ENCODE peak calls at places on chromosome 21, in seven cellular contexts. N is activated naive CD8-positive, alpha-beta T cell treated with anti-CD3 and anti-CD28 coated beads, Interleukin-2, amount 50 U/mL, for 24 hours; G is renal cortical epithelial cell; B is colonic mucosa; Z is KG1; I is M059J; W is hippocampal formation. J is an unnamed sample.

GRCh38 chr21:42925114-42925907 is at the start of gene ERVH48-1:
- DNase-seq in N (no peak), G (no peak), B (no peak), Z (no peak), I (no peak), W (no peak), J (no peak)

GRCh38 chr21:46322351-46323226 is 1.1 kb downstream of the C21orf58 start:
- DNase-seq in N (peak), G (no peak), B (peak), Z (no peak), I (peak), W (no peak), J (no peak)

GRCh38 chr21:18164933-18165332 is 79.7 kb upstream of the CHODL start:
- DNase-seq in N (no peak), G (no peak), B (no peak), Z (no peak), I (no peak), W (no peak), J (no peak)

GRCh38 chr21:26614251-26614650 is 41.2 kb upstream of the CYYR1 start:
- DNase-seq in N (no peak), G (no peak), B (no peak), Z (no peak), I (no peak), W (no peak), J (no peak)

GRCh38 chr21:41171210-41171609 is 3.2 kb downstream of the BACE2 start:
- DNase-seq in N (no peak), G (peak), B (no peak), Z (no peak), I (peak), W (no peak), J (no peak)

GRCh38 chr21:44921928-44922327 is 1.2 kb upstream of the ITGB2 start:
- DNase-seq in N (no peak), G (no peak), B (no peak), Z (no peak), I (no peak), W (no peak), J (no peak)

GRCh38 chr21:24367936-24368335 is 1239.3 kb downstream of the MRPL39 start:
- DNase-seq in N (no peak), G (peak), B (no peak), Z (no peak), I (no peak), W (no peak), J (no peak)

GRCh38 chr21:28776251-28776650 is 216.4 kb downstream of the LTN1 start:
- DNase-seq in N (peak), G (peak), B (no peak), Z (no peak), I (peak), W (no peak), J (no peak)

GRCh38 chr21:45655071-45655470 is 11.5 kb downstream of the PCBP3 start:
- DNase-seq in N (no peak), G (no peak), B (no peak), Z (no peak), I (peak), W (no peak), J (no peak)

GRCh38 chr21:34890724-34891609 is 158.1 kb downstream of the RUNX1 start:
- DNase-seq in N (peak), G (no peak), B (no peak), Z (no peak), I (peak), W (no peak), J (no peak)

GRCh38 chr21:38308010-38308784 is 51.4 kb downstream of the KCNJ15 start:
- DNase-seq in N (no peak), G (peak), B (no peak), Z (no peak), I (no peak), W (no peak), J (no peak)

GRCh38 chr21:41611966-41612606 is 104.1 kb upstream of the TMPRSS2 start:
- DNase-seq in N (no peak), G (peak), B (peak), Z (no peak), I (peak), W (no peak), J (no peak)

GRCh38 chr21:28253378-28253777 is 739.3 kb downstream of the LTN1 start:
- DNase-seq in N (no peak), G (peak), B (no peak), Z (no peak), I (peak), W (no peak), J (no peak)

GRCh38 chr21:46605759-46606426 is 1.0 kb upstream of the S100B start:
- DNase-seq in N (peak), G (no peak), B (no peak), Z (peak), I (no peak), W (peak), J (no peak)

GRCh38 chr21:23471877-23472276 is 2135.4 kb downstream of the MRPL39 start:
- DNase-seq in N (no peak), G (no peak), B (no peak), Z (no peak), I (no peak), W (no peak), J (no peak)

GRCh38 chr21:27248791-27249190 is 281.9 kb upstream of the ADAMTS5 start:
- DNase-seq in N (no peak), G (peak), B (no peak), Z (no peak), I (peak), W (no peak), J (no peak)

GRCh38 chr21:29155118-29155932 is 24.9 kb downstream of the MAP3K7CL start:
- DNase-seq in N (no peak), G (peak), B (no peak), Z (no peak), I (peak), W (no peak), J (no peak)

GRCh38 chr21:30223596-30223995 is 7.7 kb upstream of the CLDN8 start:
- DNase-seq in N (no peak), G (no peak), B (no peak), Z (no peak), I (no peak), W (no peak), J (no peak)

GRCh38 chr21:33973268-33973667 is 57.7 kb upstream of the ATP5PO start:
- DNase-seq in N (no peak), G (no peak), B (no peak), Z (no peak), I (no peak), W (no peak), J (no peak)

GRCh38 chr21:37208056-37208705 is 59.0 kb downstream of the VPS26C start:
- DNase-seq in N (peak), G (no peak), B (no peak), Z (peak), I (peak), W (peak), J (no peak)